ENCODE peak calls at places on chromosomes 2 and 18, in eight cellular contexts. One of them, this sample, is unnamed.

GRCh38 chr2:170022692-170023091 is 155.3 kb upstream of the MYO3B start:
- DNase-seq in naive thymus-derived CD4-positive, alpha-beta T cell: no peak
- DNase-seq in tibial nerve: no peak
- DNase-seq in tibial artery: no peak
- DNase-seq in colonic mucosa: no peak
- DNase-seq in A549: peak
- DNase-seq in CD8-positive, alpha-beta memory T cell: no peak
- DNase-seq in AG10803: peak
- DNase-seq in this sample: no peak

GRCh38 chr2:10352361-10352760 is 49.7 kb downstream of the HPCAL1 start:
- DNase-seq in naive thymus-derived CD4-positive, alpha-beta T cell: no peak
- DNase-seq in tibial nerve: no peak
- DNase-seq in tibial artery: no peak
- DNase-seq in colonic mucosa: no peak
- DNase-seq in A549: no peak
- DNase-seq in CD8-positive, alpha-beta memory T cell: no peak
- DNase-seq in AG10803: no peak
- DNase-seq in this sample: no peak

GRCh38 chr2:118580651-118581050 is 266.8 kb downstream of the EN1 start:
- DNase-seq in naive thymus-derived CD4-positive, alpha-beta T cell: no peak
- DNase-seq in tibial nerve: no peak
- DNase-seq in tibial artery: no peak
- DNase-seq in colonic mucosa: no peak
- DNase-seq in A549: no peak
- DNase-seq in CD8-positive, alpha-beta memory T cell: no peak
- DNase-seq in AG10803: peak
- DNase-seq in this sample: no peak

GRCh38 chr18:36518839-36519238 is 221.3 kb downstream of the FHOD3 start:
- DNase-seq in naive thymus-derived CD4-positive, alpha-beta T cell: no peak
- DNase-seq in tibial nerve: no peak
- DNase-seq in tibial artery: no peak
- DNase-seq in colonic mucosa: no peak
- DNase-seq in A549: no peak
- DNase-seq in CD8-positive, alpha-beta memory T cell: no peak
- DNase-seq in AG10803: no peak
- DNase-seq in this sample: no peak

GRCh38 chr2:105879798-105880300 is 135.1 kb downstream of the NCK2 start:
- DNase-seq in naive thymus-derived CD4-positive, alpha-beta T cell: no peak
- DNase-seq in tibial nerve: no peak
- DNase-seq in tibial artery: no peak
- DNase-seq in colonic mucosa: no peak
- DNase-seq in A549: no peak
- DNase-seq in CD8-positive, alpha-beta memory T cell: no peak
- DNase-seq in AG10803: no peak
- DNase-seq in this sample: no peak

GRCh38 chr18:62523631-62524442 is 1.0 kb downstream of the ZCCHC2 start:
- DNase-seq in naive thymus-derived CD4-positive, alpha-beta T cell: peak
- DNase-seq in tibial nerve: peak
- DNase-seq in tibial artery: peak
- DNase-seq in colonic mucosa: peak
- DNase-seq in A549: peak
- DNase-seq in CD8-positive, alpha-beta memory T cell: peak
- DNase-seq in AG10803: peak
- DNase-seq in this sample: peak

GRCh38 chr2:26652361-26653041 is 11.3 kb upstream of the CIB4 start:
- DNase-seq in naive thymus-derived CD4-positive, alpha-beta T cell: no peak
- DNase-seq in tibial nerve: no peak
- DNase-seq in tibial artery: peak
- DNase-seq in colonic mucosa: peak
- DNase-seq in A549: no peak
- DNase-seq in CD8-positive, alpha-beta memory T cell: no peak
- DNase-seq in AG10803: peak
- DNase-seq in this sample: peak

GRCh38 chr2:70070557-70071268 is 16.6 kb upstream of the PCBP1 start:
- DNase-seq in naive thymus-derived CD4-positive, alpha-beta T cell: peak
- DNase-seq in tibial nerve: no peak
- DNase-seq in tibial artery: peak
- DNase-seq in colonic mucosa: peak
- DNase-seq in A549: peak
- DNase-seq in CD8-positive, alpha-beta memory T cell: peak
- DNase-seq in AG10803: peak
- DNase-seq in this sample: peak

GRCh38 chr2:20629581-20630291 is 21.2 kb downstream of the HS1BP3 start:
- DNase-seq in naive thymus-derived CD4-positive, alpha-beta T cell: no peak
- DNase-seq in tibial nerve: no peak
- DNase-seq in tibial artery: peak
- DNase-seq in colonic mucosa: no peak
- DNase-seq in A549: no peak
- DNase-seq in CD8-positive, alpha-beta memory T cell: no peak
- DNase-seq in AG10803: no peak
- DNase-seq in this sample: no peak

GRCh38 chr2:12059616-12060441 is 313.4 kb downstream of the LPIN1 start:
- DNase-seq in naive thymus-derived CD4-positive, alpha-beta T cell: no peak
- DNase-seq in tibial nerve: no peak
- DNase-seq in tibial artery: no peak
- DNase-seq in colonic mucosa: no peak
- DNase-seq in A549: no peak
- DNase-seq in CD8-positive, alpha-beta memory T cell: no peak
- DNase-seq in AG10803: peak
- DNase-seq in this sample: no peak

GRCh38 chr2:106562826-106563594 is 75.8 kb downstream of the CD8B2 start:
- DNase-seq in naive thymus-derived CD4-positive, alpha-beta T cell: no peak
- DNase-seq in tibial nerve: no peak
- DNase-seq in tibial artery: no peak
- DNase-seq in colonic mucosa: no peak
- DNase-seq in A549: no peak
- DNase-seq in CD8-positive, alpha-beta memory T cell: no peak
- DNase-seq in AG10803: no peak
- DNase-seq in this sample: no peak

GRCh38 chr18:40371673-40372072 is 1583.4 kb upstream of the PIK3C3 start:
- DNase-seq in naive thymus-derived CD4-positive, alpha-beta T cell: no peak
- DNase-seq in tibial nerve: no peak
- DNase-seq in tibial artery: no peak
- DNase-seq in colonic mucosa: no peak
- DNase-seq in A549: no peak
- DNase-seq in CD8-positive, alpha-beta memory T cell: no peak
- DNase-seq in AG10803: peak
- DNase-seq in this sample: no peak

GRCh38 chr2:234444888-234445287 is 52.0 kb downstream of the ARL4C start:
- DNase-seq in naive thymus-derived CD4-positive, alpha-beta T cell: peak
- DNase-seq in tibial nerve: no peak
- DNase-seq in tibial artery: no peak
- DNase-seq in colonic mucosa: peak
- DNase-seq in A549: no peak
- DNase-seq in CD8-positive, alpha-beta memory T cell: no peak
- DNase-seq in AG10803: peak
- DNase-seq in this sample: no peak

GRCh38 chr18:58319719-58320118 is 275.7 kb downstream of the NEDD4L start:
- DNase-seq in naive thymus-derived CD4-positive, alpha-beta T cell: no peak
- DNase-seq in tibial nerve: no peak
- DNase-seq in tibial artery: no peak
- DNase-seq in colonic mucosa: no peak
- DNase-seq in A549: no peak
- DNase-seq in CD8-positive, alpha-beta memory T cell: no peak
- DNase-seq in AG10803: no peak
- DNase-seq in this sample: no peak

GRCh38 chr2:186199029-186199428 is 287.0 kb upstream of the ZC3H15 start:
- DNase-seq in naive thymus-derived CD4-positive, alpha-beta T cell: no peak
- DNase-seq in tibial nerve: no peak
- DNase-seq in tibial artery: no peak
- DNase-seq in colonic mucosa: no peak
- DNase-seq in A549: no peak
- DNase-seq in CD8-positive, alpha-beta memory T cell: no peak
- DNase-seq in AG10803: no peak
- DNase-seq in this sample: no peak

GRCh38 chr18:53056064-53056463 is 716.1 kb downstream of the DCC start:
- DNase-seq in naive thymus-derived CD4-positive, alpha-beta T cell: no peak
- DNase-seq in tibial nerve: no peak
- DNase-seq in tibial artery: no peak
- DNase-seq in colonic mucosa: no peak
- DNase-seq in A549: no peak
- DNase-seq in CD8-positive, alpha-beta memory T cell: no peak
- DNase-seq in AG10803: no peak
- DNase-seq in this sample: no peak

GRCh38 chr2:164911832-164912231 is 43.5 kb downstream of the SLC38A11 start:
- DNase-seq in naive thymus-derived CD4-positive, alpha-beta T cell: no peak
- DNase-seq in tibial nerve: no peak
- DNase-seq in tibial artery: no peak
- DNase-seq in colonic mucosa: no peak
- DNase-seq in A549: no peak
- DNase-seq in CD8-positive, alpha-beta memory T cell: no peak
- DNase-seq in AG10803: no peak
- DNase-seq in this sample: no peak

GRCh38 chr2:45606801-45607200 is 4.3 kb downstream of the SRBD1 start:
- DNase-seq in naive thymus-derived CD4-positive, alpha-beta T cell: no peak
- DNase-seq in tibial nerve: no peak
- DNase-seq in tibial artery: no peak
- DNase-seq in colonic mucosa: no peak
- DNase-seq in A549: no peak
- DNase-seq in CD8-positive, alpha-beta memory T cell: no peak
- DNase-seq in AG10803: no peak
- DNase-seq in this sample: no peak

GRCh38 chr2:55061534-55062344 is 11.5 kb upstream of the RTN4 start:
- DNase-seq in naive thymus-derived CD4-positive, alpha-beta T cell: no peak
- DNase-seq in tibial nerve: no peak
- DNase-seq in tibial artery: no peak
- DNase-seq in colonic mucosa: no peak
- DNase-seq in A549: no peak
- DNase-seq in CD8-positive, alpha-beta memory T cell: no peak
- DNase-seq in AG10803: no peak
- DNase-seq in this sample: peak

GRCh38 chr2:45330617-45331016 is 280.4 kb downstream of the SRBD1 start:
- DNase-seq in naive thymus-derived CD4-positive, alpha-beta T cell: no peak
- DNase-seq in tibial nerve: no peak
- DNase-seq in tibial artery: no peak
- DNase-seq in colonic mucosa: no peak
- DNase-seq in A549: peak
- DNase-seq in CD8-positive, alpha-beta memory T cell: no peak
- DNase-seq in AG10803: peak
- DNase-seq in this sample: no peak

GRCh38 chr18:76212958-76213357 is 282.1 kb downstream of the ZNF516 start:
- DNase-seq in naive thymus-derived CD4-positive, alpha-beta T cell: peak
- DNase-seq in tibial nerve: no peak
- DNase-seq in tibial artery: no peak
- DNase-seq in colonic mucosa: no peak
- DNase-seq in A549: no peak
- DNase-seq in CD8-positive, alpha-beta memory T cell: no peak
- DNase-seq in AG10803: no peak
- DNase-seq in this sample: no peak

GRCh38 chr2:216206041-216206699 is 97.0 kb downstream of the XRCC5 start:
- DNase-seq in naive thymus-derived CD4-positive, alpha-beta T cell: no peak
- DNase-seq in tibial nerve: no peak
- DNase-seq in tibial artery: no peak
- DNase-seq in colonic mucosa: no peak
- DNase-seq in A549: no peak
- DNase-seq in CD8-positive, alpha-beta memory T cell: no peak
- DNase-seq in AG10803: no peak
- DNase-seq in this sample: no peak
- H3K4me3 ChIP-seq in naive thymus-derived CD4-positive, alpha-beta T cell: no peak
- H3K4me3 ChIP-seq in tibial nerve: no peak
- H3K4me3 ChIP-seq in tibial artery: no peak
- H3K4me3 ChIP-seq in colonic mucosa: no peak
- H3K4me3 ChIP-seq in A549: no peak
- H3K4me3 ChIP-seq in CD8-positive, alpha-beta memory T cell: no peak
- H3K4me3 ChIP-seq in AG10803: no peak
- H3K4me3 ChIP-seq in this sample: no peak

GRCh38 chr18:50560681-50561629 is 1.1 kb downstream of the MAPK4 start:
- DNase-seq in naive thymus-derived CD4-positive, alpha-beta T cell: no peak
- DNase-seq in tibial nerve: no peak
- DNase-seq in tibial artery: no peak
- DNase-seq in colonic mucosa: no peak
- DNase-seq in A549: no peak
- DNase-seq in CD8-positive, alpha-beta memory T cell: no peak
- DNase-seq in AG10803: no peak
- DNase-seq in this sample: no peak
- H3K4me3 ChIP-seq in naive thymus-derived CD4-positive, alpha-beta T cell: no peak
- H3K4me3 ChIP-seq in tibial nerve: peak
- H3K4me3 ChIP-seq in tibial artery: peak
- H3K4me3 ChIP-seq in colonic mucosa: peak
- H3K4me3 ChIP-seq in A549: peak
- H3K4me3 ChIP-seq in CD8-positive, alpha-beta memory T cell: no peak
- H3K4me3 ChIP-seq in AG10803: peak
- H3K4me3 ChIP-seq in this sample: peak

DNA sequence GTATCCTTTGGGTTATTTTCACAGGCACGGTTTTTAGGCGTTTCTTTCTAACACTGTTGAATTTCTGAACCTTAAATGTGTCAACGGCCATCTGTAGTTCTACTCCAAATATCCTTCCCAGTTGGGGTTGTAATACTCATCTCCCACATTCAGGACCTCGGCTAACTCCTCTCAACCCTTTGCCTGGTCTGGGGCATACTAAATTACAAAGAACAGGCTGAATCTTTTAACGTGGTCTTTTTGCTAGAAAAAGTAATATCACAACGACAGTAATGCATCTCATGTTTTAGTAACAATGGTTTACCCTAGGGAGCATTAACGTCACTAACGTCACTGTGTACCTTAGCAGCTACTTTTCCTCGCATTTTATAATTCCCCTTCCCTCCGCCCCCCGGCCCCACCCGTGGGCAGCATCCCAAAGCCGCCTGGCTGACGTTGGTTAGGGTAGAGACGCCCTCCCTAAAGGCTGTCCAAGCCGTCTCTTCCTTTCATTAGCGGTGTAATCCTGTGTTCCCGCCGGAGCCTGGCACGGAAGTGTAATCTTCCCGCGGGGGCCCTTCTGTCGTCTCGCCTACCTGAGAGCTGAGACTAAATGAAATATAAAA is 2.0 kb downstream of the RPRM start:
- DNase-seq in naive thymus-derived CD4-positive, alpha-beta T cell: no peak
- DNase-seq in tibial nerve: no peak
- DNase-seq in tibial artery: no peak
- DNase-seq in colonic mucosa: no peak
- DNase-seq in A549: no peak
- DNase-seq in CD8-positive, alpha-beta memory T cell: no peak
- DNase-seq in AG10803: no peak
- DNase-seq in this sample: no peak
- H3K4me3 ChIP-seq in naive thymus-derived CD4-positive, alpha-beta T cell: no peak
- H3K4me3 ChIP-seq in tibial nerve: no peak
- H3K4me3 ChIP-seq in tibial artery: peak
- H3K4me3 ChIP-seq in colonic mucosa: no peak
- H3K4me3 ChIP-seq in A549: no peak
- H3K4me3 ChIP-seq in CD8-positive, alpha-beta memory T cell: no peak
- H3K4me3 ChIP-seq in AG10803: no peak
- H3K4me3 ChIP-seq in this sample: no peak

DNA sequence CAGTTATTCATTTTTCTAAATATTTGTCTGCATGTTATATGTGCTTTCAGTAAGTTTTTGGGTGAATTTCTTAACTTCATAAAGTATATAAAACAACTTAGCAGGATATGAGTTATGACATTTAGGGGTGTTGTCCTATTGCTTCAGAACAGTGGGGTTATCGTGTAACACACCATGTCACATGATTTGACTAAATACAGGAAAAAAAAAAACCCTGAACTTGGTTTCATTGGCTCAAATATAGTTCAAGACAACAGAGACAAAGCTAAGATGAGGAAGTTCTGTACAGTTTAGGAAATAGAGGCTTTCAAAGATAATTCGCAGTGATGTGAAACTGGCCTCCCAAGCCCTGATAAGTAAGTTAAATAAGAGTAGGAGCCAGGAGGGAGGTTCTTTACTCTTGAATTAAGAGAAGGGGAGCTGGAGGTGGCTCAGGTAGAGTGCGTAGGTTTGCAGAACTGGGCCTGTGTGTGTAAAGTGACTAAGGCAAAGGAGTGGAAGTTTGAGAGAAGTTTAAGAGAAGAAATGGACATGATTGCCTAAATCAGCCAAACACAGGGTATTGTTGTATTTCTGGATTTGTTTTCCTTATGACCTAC is 53.9 kb downstream of the LIMS1 start:
- DNase-seq in naive thymus-derived CD4-positive, alpha-beta T cell: no peak
- DNase-seq in tibial nerve: no peak
- DNase-seq in tibial artery: no peak
- DNase-seq in colonic mucosa: no peak
- DNase-seq in A549: no peak
- DNase-seq in CD8-positive, alpha-beta memory T cell: no peak
- DNase-seq in AG10803: no peak
- DNase-seq in this sample: no peak
- H3K4me3 ChIP-seq in naive thymus-derived CD4-positive, alpha-beta T cell: no peak
- H3K4me3 ChIP-seq in tibial nerve: no peak
- H3K4me3 ChIP-seq in tibial artery: no peak
- H3K4me3 ChIP-seq in colonic mucosa: no peak
- H3K4me3 ChIP-seq in A549: no peak
- H3K4me3 ChIP-seq in CD8-positive, alpha-beta memory T cell: no peak
- H3K4me3 ChIP-seq in AG10803: no peak
- H3K4me3 ChIP-seq in this sample: no peak

This sample was measured in upper lobe of left lung.